ENCODE peak calls at places on chromosomes 3 and 15, in seven cellular contexts. T is spleen, A is heart left ventricle, I is gastrocnemius medialis, N is uterus, Y is Peyer's patch, Z is right lobe of liver. P is an unnamed sample.

GRCh38 chr3:187630421-187630820 is 39.8 kb downstream of the SST start:
- DNase-seq in T (no peak), I (no peak), Z (no peak), Y (no peak), N (no peak), A (no peak), P (no peak)

GRCh38 chr3:48826451-48826850 is 21.2 kb downstream of the PRKAR2A start:
- DNase-seq in Z (no peak), N (no peak), T (no peak), I (no peak), Y (no peak), A (no peak), P (peak; percentile 63)

GRCh38 chr3:152943645-152944044 is 108.7 kb downstream of the P2RY1 start:
- DNase-seq in Z (no peak), T (no peak), I (no peak), A (no peak), Y (no peak), N (no peak), P (no peak)

GRCh38 chr3:120601554-120601953 is 5.4 kb downstream of the NDUFB4 start:
- DNase-seq in T (no peak), Y (no peak), I (no peak), Z (no peak), N (no peak), A (no peak), P (no peak)

GRCh38 chr3:67048067-67048715 is 50.1 kb downstream of the KBTBD8 start:
- DNase-seq in A (no peak), Z (no peak), Y (no peak), T (no peak), I (no peak), N (no peak), P (no peak)

GRCh38 chr3:162103808-162104207 is 607.2 kb downstream of the OTOL1 start:
- DNase-seq in I (no peak), A (no peak), N (no peak), Y (no peak), Z (no peak), T (no peak), P (no peak)

GRCh38 chr15:70613259-70613658 is 150.1 kb downstream of the UACA start:
- DNase-seq in I (no peak), Y (no peak), A (no peak), N (no peak), Z (no peak), T (no peak), P (no peak)

GRCh38 chr3:146334151-146334550 is 83.2 kb upstream of the PLSCR4 start:
- DNase-seq in Z (no peak), A (no peak), N (peak; percentile 32), I (no peak), T (no peak), Y (no peak), P (peak; percentile 11)

GRCh38 chr15:78732634-78733033 is 78.6 kb downstream of the ADAMTS7 start:
- DNase-seq in T (no peak), Z (no peak), N (no peak), I (no peak), A (no peak), Y (no peak), P (no peak)

GRCh38 chr3:129829640-129830039 is 63.9 kb downstream of the TMCC1 start:
- DNase-seq in Y (no peak), A (no peak), N (peak; percentile 30), Z (peak; percentile 53), T (no peak), I (peak; percentile 24), P (peak; percentile 53)

GRCh38 chr15:81293728-81294500 is 30.0 kb downstream of the STARD5 start:
- DNase-seq in Y (peak; percentile 90), Z (no peak), A (no peak), T (peak; percentile 89), I (no peak), N (no peak), P (no peak)

GRCh38 chr3:117920240-117920923 is 1114.3 kb downstream of the IGSF11 start:
- DNase-seq in N (no peak), Y (no peak), A (no peak), Z (no peak), T (no peak), I (no peak), P (no peak)

GRCh38 chr3:177935008-177935407 is 601.2 kb upstream of the KCNMB2 start:
- DNase-seq in T (no peak), Y (no peak), N (no peak), I (no peak), A (no peak), Z (no peak), P (peak; percentile 23)

GRCh38 chr15:45871121-45871855 is 236.5 kb downstream of the SQOR start:
- DNase-seq in A (no peak), Z (no peak), Y (no peak), T (no peak), N (no peak), I (no peak), P (no peak)

GRCh38 chr3:179555604-179556003 is 7.1 kb upstream of the ACTL6A start:
- DNase-seq in T (no peak), I (no peak), A (no peak), Z (no peak), Y (no peak), N (no peak), P (no peak)

GRCh38 chr15:60797444-60798040 is 318.6 kb upstream of the ICE2 start:
- DNase-seq in A (no peak), Z (no peak), I (no peak), Y (no peak), T (no peak), N (no peak), P (peak; percentile 24)

GRCh38 chr3:42510325-42510724 is 7.9 kb downstream of the VIPR1 start:
- DNase-seq in A (no peak), Z (no peak), N (no peak), T (no peak), Y (no peak), I (no peak), P (no peak)

GRCh38 chr15:52678468-52679231 is 538 bp downstream of the ATOSA start:
- DNase-seq in I (peak; percentile 87), T (peak; percentile 95), A (peak; percentile 85), N (peak; percentile 67), Y (peak; percentile 69), Z (peak; percentile 90), P (peak; percentile 68)

GRCh38 chr3:95926904-95927501 is 887.4 kb upstream of the EPHA6 start:
- DNase-seq in I (no peak), T (no peak), A (no peak), N (no peak), Y (no peak), Z (no peak), P (no peak)

GRCh38 chr3:180923561-180923960 is 11.1 kb downstream of the FXR1 start:
- DNase-seq in N (no peak), I (no peak), Z (no peak), A (no peak), T (no peak), Y (no peak), P (no peak)

GRCh38 chr3:12107071-12107713 is 51.5 kb downstream of the TIMP4 start:
- DNase-seq in I (no peak), N (no peak), T (no peak), Y (no peak), A (no peak), Z (no peak), P (no peak)

GRCh38 chr3:152460936-152461335 is 192.2 kb downstream of the MBNL1 start:
- DNase-seq in A (no peak), N (no peak), T (no peak), I (no peak), Z (no peak), Y (no peak), P (no peak)

GRCh38 chr3:147411777-147412176 is 2.6 kb downstream of the ZIC1 start:
- DNase-seq in T (no peak), Y (no peak), I (no peak), A (no peak), N (no peak), Z (no peak), P (no peak)

GRCh38 chr3:188151438-188151837 is 2.5 kb upstream of the LPP start:
- DNase-seq in A (no peak), Y (no peak), N (no peak), Z (no peak), T (no peak), I (no peak), P (no peak)

DNA sequence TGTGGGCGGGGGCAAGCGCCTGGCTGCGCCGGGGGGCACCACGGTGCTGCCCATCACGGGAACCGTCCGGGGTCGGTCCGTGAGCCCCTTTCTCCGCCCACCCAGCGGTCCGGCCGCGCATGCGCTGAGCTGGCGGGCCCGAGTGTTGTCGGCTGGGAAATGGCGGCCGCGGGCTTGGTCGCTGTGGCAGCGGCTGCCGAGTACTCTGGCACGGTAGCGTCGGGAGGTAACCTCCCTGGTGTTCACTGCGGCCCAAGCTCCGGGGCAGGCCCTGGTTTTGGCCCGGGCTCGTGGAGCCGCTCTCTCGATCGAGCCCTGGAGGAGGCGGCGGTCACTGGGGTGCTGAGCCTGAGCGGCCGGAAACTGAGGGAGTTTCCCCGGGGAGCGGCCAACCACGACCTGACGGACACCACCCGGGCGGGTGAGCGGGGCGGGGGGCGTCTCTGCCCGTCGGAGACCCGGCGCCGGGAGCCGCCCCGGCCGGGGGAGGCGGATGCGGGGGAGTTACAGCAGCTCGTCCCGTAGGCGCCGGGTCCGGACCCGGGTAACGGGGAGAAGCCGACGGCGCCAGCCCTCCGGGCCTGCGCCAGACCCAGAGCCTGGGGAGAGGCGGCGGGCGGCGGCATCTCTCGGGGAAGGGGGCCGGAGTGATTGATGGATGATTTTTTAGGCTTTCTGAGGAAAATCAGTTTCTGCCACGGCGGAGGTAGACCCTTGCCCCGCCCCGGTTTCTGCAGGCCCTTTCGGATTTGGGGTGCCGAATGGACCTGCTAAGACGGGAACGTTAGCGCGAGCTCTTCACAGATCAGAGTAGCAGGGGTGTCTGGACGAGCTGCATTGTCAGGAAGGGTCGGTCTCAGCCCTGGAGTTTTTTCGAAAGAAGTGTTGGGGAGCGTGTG is at the start of gene LRCH3:
- DNase-seq in Y (peak; percentile 74), N (peak; percentile 83), A (peak; percentile 93), I (peak; percentile 50), Z (peak; percentile 85), T (peak; percentile 95), P (peak; percentile 79)
- TF ChIP-seq POLR2A in Y (peak; percentile 58), N (peak; percentile 75), A (peak; percentile 75), I (peak; percentile 74), Z (peak; percentile 87), T (peak; percentile 29), P (peak; percentile 76)

GRCh38 chr3:50586763-50587070 is 17.4 kb downstream of the HEMK1 start:
- DNase-seq in N (no peak), A (no peak), Y (no peak), T (no peak), I (no peak), Z (no peak), P (no peak)
- H3K27ac ChIP-seq in N (no peak overlapping the region), A (peak overlapping the region; percentile 51), Y (no peak overlapping the region), T (no peak overlapping the region), I (peak overlapping the region; percentile 99), Z (peak overlapping the region; percentile 49), P (no peak overlapping the region)

GRCh38 chr15:63048986-63049665 is 6.6 kb downstream of the TPM1 start:
- DNase-seq in T (peak; percentile 85), I (no peak), A (peak; percentile 79), N (peak; percentile 42), Y (peak; percentile 42), Z (peak; percentile 69), P (peak; percentile 30)
- TF ChIP-seq POLR2A in T (no peak), I (no peak), A (no peak), N (no peak), Y (peak; percentile 23), Z (no peak), P (no peak)

DNA sequence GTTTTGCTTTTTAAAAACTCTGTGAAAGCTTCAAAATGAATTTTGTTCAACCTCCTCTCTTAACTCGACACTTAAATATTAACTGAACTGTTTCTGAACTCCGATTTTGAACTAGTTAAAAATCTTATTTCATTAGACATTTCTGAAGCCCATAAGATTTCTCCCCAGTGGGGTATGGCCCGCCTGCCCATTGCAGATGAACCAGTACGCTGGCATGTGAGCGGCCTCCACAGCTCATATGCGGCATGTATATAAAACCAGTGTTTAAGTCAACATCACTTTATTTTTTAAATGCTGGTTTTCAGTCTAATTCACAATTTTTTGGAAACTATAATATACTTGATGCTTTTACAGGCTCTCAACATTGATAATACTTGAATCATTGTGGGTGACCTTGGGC is 50.2 kb downstream of the CPN2 start:
- DNase-seq in A (no peak), I (no peak), Y (no peak), N (no peak), T (peak; percentile 33), Z (no peak), P (no peak)
- H3K27ac ChIP-seq in A (no peak overlapping the region), I (no peak overlapping the region), Y (no peak overlapping the region), N (peak overlapping the region; percentile 77), T (no peak overlapping the region), Z (no peak overlapping the region), P (peak overlapping the region; percentile 77)

P was measured in adrenal gland.